ENCODE peak calls at places on chromosomes 5 and 9, in five cellular contexts. F, V, Q, R and N are unnamed samples.

GRCh38 chr5:145948921-145949320 is 12.5 kb downstream of the SH3RF2 start:
- DNase-seq in F (no peak), V (no peak), Q (no peak), R (no peak), N (no peak)

GRCh38 chr5:139731281-139731680 is 64.3 kb upstream of the PSD2 start:
- DNase-seq in F (no peak), V (no peak), Q (no peak), R (no peak), N (no peak)

GRCh38 chr5:173882632-173883031 is 5.5 kb upstream of the CPEB4 start:
- DNase-seq in F (no peak), V (no peak), Q (no peak), R (no peak), N (no peak)

GRCh38 chr5:751496-751895 is 33.0 kb downstream of the ZDHHC11B start:
- DNase-seq in F (no peak), V (no peak), Q (no peak), R (no peak), N (no peak)

GRCh38 chr9:137433916-137434431 is 7.2 kb downstream of the ENTPD8 start:
- DNase-seq in F (no peak), V (no peak), Q (no peak), R (no peak), N (no peak)

GRCh38 chr9:23543420-23543819 is 282.6 kb downstream of the ELAVL2 start:
- DNase-seq in F (no peak), V (no peak), Q (no peak), R (no peak), N (no peak)

GRCh38 chr9:95724253-95724991 is 151.1 kb upstream of the ERCC6L2 start:
- DNase-seq in F (peak), V (no peak), Q (no peak), R (peak), N (no peak)

GRCh38 chr5:11069041-11069440 is 308.0 kb upstream of the DAP start:
- DNase-seq in F (no peak), V (no peak), Q (no peak), R (no peak), N (no peak)

GRCh38 chr9:137085918-137086530 is 761 bp upstream of the MAN1B1 start:
- DNase-seq in F (no peak), V (no peak), Q (no peak), R (no peak), N (no peak)

GRCh38 chr9:16192403-16193017 is 639.7 kb downstream of the CCDC171 start:
- DNase-seq in F (no peak), V (no peak), Q (no peak), R (no peak), N (no peak)

GRCh38 chr5:124675921-124676846 is 70.3 kb downstream of the ZNF608 start:
- DNase-seq in F (no peak), V (no peak), Q (no peak), R (peak), N (no peak)

GRCh38 chr5:40841068-40841805 is at the start of gene CARD6:
- DNase-seq in F (no peak), V (no peak), Q (no peak), R (no peak), N (no peak)

GRCh38 chr9:26682796-26683496 is 209.7 kb downstream of the CAAP1 start:
- DNase-seq in F (no peak), V (no peak), Q (no peak), R (no peak), N (no peak)

GRCh38 chr9:121310571-121310970 is 42.6 kb downstream of the GSN start:
- DNase-seq in F (no peak), V (no peak), Q (no peak), R (no peak), N (no peak)

GRCh38 chr9:100111235-100111634 is 12.2 kb downstream of the INVS start:
- DNase-seq in F (no peak), V (no peak), Q (no peak), R (no peak), N (no peak)

GRCh38 chr9:78314550-78314949 is 17.6 kb downstream of the PSAT1 start:
- DNase-seq in F (no peak), V (no peak), Q (no peak), R (no peak), N (no peak)

GRCh38 chr9:78316151-78316892 is 19.4 kb downstream of the PSAT1 start:
- DNase-seq in F (no peak), V (no peak), Q (no peak), R (no peak), N (no peak)

GRCh38 chr9:78312125-78312524 is 15.2 kb downstream of the PSAT1 start:
- DNase-seq in F (no peak), V (no peak), Q (no peak), R (no peak), N (no peak)

GRCh38 chr9:78311075-78311474 is 14.2 kb downstream of the PSAT1 start:
- DNase-seq in F (no peak), V (no peak), Q (no peak), R (no peak), N (no peak)

DNA sequence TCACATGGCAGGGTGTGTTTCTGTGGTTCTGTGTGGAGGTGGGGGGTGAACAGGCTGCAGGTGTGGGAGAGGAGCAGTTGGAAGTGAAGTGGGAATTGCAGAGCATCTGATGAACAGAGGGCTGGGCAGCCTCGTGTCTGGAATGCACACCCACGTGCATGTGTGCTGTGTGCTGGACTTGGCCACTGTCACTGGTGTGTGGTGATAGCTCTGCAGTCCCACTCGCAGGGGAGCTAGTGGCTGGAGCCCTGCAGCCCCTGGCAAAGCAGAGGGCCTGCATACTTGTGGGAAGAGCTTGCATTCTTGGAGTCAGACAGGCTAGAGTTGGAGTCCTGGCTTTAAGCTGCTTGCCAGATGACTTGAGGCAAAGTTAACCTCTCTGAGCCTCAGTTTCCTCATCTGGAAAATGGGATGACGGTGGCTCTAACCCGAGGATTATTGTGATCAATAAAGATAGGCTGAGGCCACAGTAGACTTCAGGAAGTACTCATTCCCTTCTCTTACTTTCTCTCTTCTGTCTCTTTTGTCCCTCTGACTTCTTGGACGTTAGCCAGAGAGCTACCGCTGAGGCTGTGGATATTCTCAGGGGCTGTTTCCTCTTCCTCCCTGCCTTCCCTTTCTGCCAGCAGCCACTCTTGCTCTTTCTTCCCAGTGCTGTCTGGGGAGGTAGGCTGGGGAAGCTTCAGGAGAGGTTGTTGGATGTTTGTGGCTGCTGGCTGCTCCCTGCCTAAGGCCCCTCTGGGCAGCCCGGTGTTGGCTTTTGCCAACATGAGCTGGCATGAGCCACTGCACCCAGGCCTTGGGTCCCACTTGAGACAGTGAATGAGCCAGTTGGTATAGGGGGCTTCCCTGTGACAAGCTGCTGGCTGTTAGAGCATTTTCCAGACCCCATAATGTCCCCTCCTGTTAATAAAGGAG is 18.3 kb downstream of the PSAT1 start:
- DNase-seq in F (no peak), V (no peak), Q (no peak), R (no peak), N (no peak)
- TF ChIP-seq SUZ12 in F (no peak), V (no peak), Q (no peak), R (no peak), N (no peak)

GRCh38 chr9:72041369-72041768 is 19.0 kb downstream of the C9orf57 start:
- DNase-seq in F (no peak), V (no peak), Q (no peak), R (no peak), N (no peak)
- TF ChIP-seq SUZ12 in F (no peak), V (no peak), Q (no peak), R (no peak), N (no peak)

GRCh38 chr5:72205431-72206009 is 98.2 kb downstream of the MAP1B start:
- DNase-seq in F (no peak), V (no peak), Q (no peak), R (no peak), N (no peak)
- TF ChIP-seq SUZ12 in F (no peak), V (no peak), Q (no peak), R (no peak), N (no peak)

DNA sequence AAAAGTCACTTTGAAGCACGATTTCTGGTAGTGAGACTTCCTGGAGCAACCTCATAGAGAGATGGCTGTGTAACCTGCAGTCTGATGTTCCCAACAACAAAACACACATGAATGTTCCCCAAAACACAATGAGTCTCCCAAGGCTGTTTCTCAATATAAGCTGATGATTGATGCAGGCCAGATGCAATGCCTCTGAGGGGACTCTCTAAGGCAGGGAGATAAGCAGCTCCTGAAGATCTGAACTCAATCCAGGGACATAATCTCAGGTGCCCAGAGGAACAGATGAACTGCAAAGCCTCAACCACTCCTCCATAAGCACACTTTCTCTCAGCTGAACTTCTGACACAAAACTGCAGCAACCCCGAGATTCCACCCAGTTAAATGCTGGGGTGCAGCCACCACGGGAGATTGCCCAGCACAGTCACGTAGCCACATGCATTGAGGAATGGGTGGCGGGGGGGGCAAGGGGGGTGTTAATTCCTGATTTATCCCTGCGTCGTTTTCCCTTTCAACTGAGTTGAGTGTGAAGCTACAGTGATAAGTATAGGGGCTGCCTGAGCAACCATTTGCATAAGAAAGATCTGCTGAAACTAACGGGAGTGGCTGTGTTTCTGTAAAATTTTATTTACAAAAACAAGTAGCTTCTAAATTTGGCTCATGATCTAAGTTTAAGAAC is 122.7 kb upstream of the RASEF start:
- DNase-seq in F (no peak), V (no peak), Q (no peak), R (no peak), N (no peak)
- TF ChIP-seq SUZ12 in F (no peak), V (no peak), Q (no peak), R (no peak), N (no peak)

GRCh38 chr5:15638341-15638740 is 138.4 kb downstream of the FBXL7 start:
- DNase-seq in F (no peak), V (no peak), Q (no peak), R (no peak), N (no peak)
- TF ChIP-seq SUZ12 in F (no peak), V (no peak), Q (no peak), R (no peak), N (no peak)

GRCh38 chr5:126961702-126962101 is 68.7 kb downstream of the MARCHF3 start:
- DNase-seq in F (no peak), V (no peak), Q (no peak), R (no peak), N (no peak)
- TF ChIP-seq SUZ12 in F (no peak), V (no peak), Q (no peak), R (no peak), N (no peak)

DNA sequence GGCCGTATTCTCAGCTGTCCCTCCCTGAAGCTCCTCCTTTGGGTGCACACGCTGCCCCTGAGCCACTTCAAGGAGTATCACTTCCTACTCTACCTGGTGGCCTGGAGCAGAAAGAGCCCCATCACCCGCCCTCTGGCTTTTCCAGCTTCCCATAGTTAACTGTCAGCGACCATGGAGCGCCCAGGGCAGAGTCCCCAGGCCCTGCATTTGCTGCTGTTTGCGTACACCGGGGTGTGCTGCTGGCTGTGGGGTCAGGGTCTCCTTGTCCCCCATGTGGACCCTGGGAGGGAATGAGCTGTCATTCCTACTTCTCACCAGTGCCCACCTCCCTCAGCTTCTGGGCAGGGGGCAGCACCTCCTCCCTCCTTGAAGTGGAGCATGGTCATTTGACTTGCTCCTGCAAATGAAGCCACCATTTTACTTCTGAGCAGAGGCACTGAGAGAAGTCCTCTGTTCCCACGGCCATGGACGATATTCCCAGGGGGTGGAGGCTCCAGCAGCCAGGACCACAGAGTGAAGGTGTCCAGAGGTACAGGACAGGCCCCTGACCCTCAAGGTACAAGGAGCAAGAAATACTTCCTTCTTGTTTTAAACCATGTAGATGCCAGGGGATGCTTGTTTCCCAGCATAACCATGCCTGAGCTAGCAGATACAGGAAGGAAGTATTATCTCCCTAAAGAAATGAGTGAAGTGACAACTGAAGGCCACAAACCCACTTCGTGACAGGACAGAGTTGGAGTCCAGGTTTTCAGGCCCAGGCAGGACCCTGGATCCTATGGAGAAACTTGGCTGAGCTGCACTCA is 40.6 kb upstream of the COL5A1 start:
- DNase-seq in F (no peak), V (no peak), Q (no peak), R (no peak), N (no peak)
- TF ChIP-seq SUZ12 in F (no peak), V (no peak), Q (no peak), R (no peak), N (no peak)

GRCh38 chr5:176784218-176785165 is 25.9 kb upstream of the UNC5A start:
- DNase-seq in F (no peak), V (peak), Q (no peak), R (peak), N (no peak)
- TF ChIP-seq SUZ12 in F (no peak), V (no peak), Q (no peak), R (no peak), N (no peak)

GRCh38 chr5:66876266-66876807 is 280.1 kb downstream of the MAST4 start:
- DNase-seq in F (no peak), V (no peak), Q (no peak), R (no peak), N (no peak)
- TF ChIP-seq SUZ12 in F (no peak), V (no peak), Q (no peak), R (no peak), N (no peak)

GRCh38 chr9:8855046-8855445 is 1055.5 kb upstream of the DMAC1 start:
- DNase-seq in F (no peak), V (no peak), Q (no peak), R (no peak), N (no peak)
- TF ChIP-seq SUZ12 in F (no peak), V (no peak), Q (no peak), R (no peak), N (no peak)